ENCODE peak calls at places on chromosomes 13 and 19, in eight cellular contexts. E is EH; Z is LoVo; B is amniotic stem cell; V is HTR-8/SVneo; L is activated naive CD8-positive, alpha-beta T cell treated with anti-CD3 and anti-CD28 coated beads for 36 hours; U is AG09309; T is IMR-90. J is an unnamed sample.

GRCh38 chr13:108855737-108856387 is 226.5 kb downstream of the MYO16 start:
- DNase-seq in E (no peak), Z (no peak), B (no peak), V (no peak), L (no peak), U (no peak), T (no peak), J (no peak)

GRCh38 chr13:95865080-95865597 is 188.1 kb downstream of the UGGT2 start:
- DNase-seq in E (no peak), Z (no peak), B (no peak), V (no peak), L (no peak), U (no peak), T (no peak), J (no peak)

GRCh38 chr19:14381689-14382474 is 638 bp downstream of the ADGRE5 start:
- DNase-seq in E (peak), Z (peak), B (no peak), V (no peak), L (peak), U (no peak), T (peak), J (no peak)

GRCh38 chr19:33052352-33052972 is 12.2 kb downstream of the RHPN2 start:
- DNase-seq in E (peak), Z (peak), B (no peak), V (peak), L (no peak), U (no peak), T (peak), J (peak)

GRCh38 chr19:49512970-49513745 is 697 bp downstream of the FCGRT start:
- DNase-seq in E (peak), Z (no peak), B (no peak), V (peak), L (no peak), U (no peak), T (no peak), J (no peak)

GRCh38 chr13:77026783-77027621 is at the start of gene FBXL3:
- DNase-seq in E (peak), Z (peak), B (peak), V (peak), L (peak), U (peak), T (peak), J (peak)

GRCh38 chr19:11496391-11497163 is 9.1 kb downstream of the ZNF653 start:
- DNase-seq in E (peak), Z (peak), B (peak), V (peak), L (peak), U (peak), T (peak), J (peak)

GRCh38 chr13:102814793-102815192 is 15.9 kb downstream of the BIVM start:
- DNase-seq in E (no peak), Z (no peak), B (no peak), V (no peak), L (no peak), U (no peak), T (no peak), J (no peak)

GRCh38 chr13:44068737-44069136 is 189.0 kb downstream of the LACC1 start:
- DNase-seq in E (peak), Z (peak), B (peak), V (peak), L (no peak), U (peak), T (peak), J (peak)

GRCh38 chr13:73168226-73168992 is 109.6 kb downstream of the KLF5 start:
- DNase-seq in E (peak), Z (no peak), B (no peak), V (no peak), L (no peak), U (no peak), T (peak), J (no peak)

GRCh38 chr19:10670187-10670586 is 16.0 kb downstream of the ILF3 start:
- DNase-seq in E (no peak), Z (no peak), B (no peak), V (no peak), L (no peak), U (peak), T (no peak), J (no peak)

GRCh38 chr13:113860579-113861432 is 3.1 kb downstream of the GAS6 start:
- DNase-seq in E (no peak), Z (peak), B (no peak), V (peak), L (no peak), U (no peak), T (no peak), J (no peak)

GRCh38 chr13:76991432-76991795 is 467 bp upstream of the CLN5 start:
- DNase-seq in E (peak), Z (no peak), B (no peak), V (no peak), L (peak), U (no peak), T (no peak), J (no peak)

GRCh38 chr13:40342901-40343300 is 323.5 kb downstream of the FOXO1 start:
- DNase-seq in E (no peak), Z (no peak), B (no peak), V (no peak), L (no peak), U (no peak), T (no peak), J (no peak)

GRCh38 chr13:78410164-78410563 is 193.2 kb downstream of the POU4F1 start:
- DNase-seq in E (no peak), Z (no peak), B (no peak), V (no peak), L (no peak), U (no peak), T (no peak), J (no peak)

GRCh38 chr13:106096661-106097092 is 438.8 kb downstream of the EFNB2 start:
- DNase-seq in E (peak), Z (peak), B (no peak), V (no peak), L (no peak), U (no peak), T (no peak), J (no peak)

GRCh38 chr19:33464010-33464732 is 57.4 kb downstream of the PEPD start:
- DNase-seq in E (no peak), Z (no peak), B (no peak), V (no peak), L (no peak), U (no peak), T (no peak), J (no peak)

GRCh38 chr13:102825921-102826706 is 19.7 kb upstream of the ERCC5 start:
- DNase-seq in E (peak), Z (no peak), B (peak), V (peak), L (no peak), U (peak), T (peak), J (peak)

GRCh38 chr19:18543814-18544475 is 572 bp upstream of the FKBP8 start:
- DNase-seq in E (peak), Z (peak), B (no peak), V (no peak), L (peak), U (no peak), T (peak), J (peak)

GRCh38 chr13:44768233-44768632 is 192.1 kb upstream of the TSC22D1 start:
- DNase-seq in E (no peak), Z (no peak), B (no peak), V (no peak), L (peak), U (no peak), T (no peak), J (no peak)

J was measured in H4.